ENCODE peak calls at places on chromosomes 13 and 19, in seven cellular contexts. One of them, this sample, is unnamed.

GRCh38 chr13:43132228-43132627 is 108.8 kb downstream of the DNAJC15 start:
- DNase-seq in activated naive CD8-positive, alpha-beta T cell treated with anti-CD3 and anti-CD28 coated beads, Interleukin-2, amount 10 ng/mL, durations not matched to agents 7 days and 5 days: no peak
- DNase-seq in mesenteric fat pad: no peak
- DNase-seq in adrenal gland: peak; percentile 57
- DNase-seq in kidney: no peak
- DNase-seq in cerebellar cortex: no peak
- DNase-seq in upper lobe of left lung: no peak
- DNase-seq in this sample: peak; percentile 65

GRCh38 chr19:3968556-3969434 is 2.1 kb downstream of the DAPK3 start:
- DNase-seq in activated naive CD8-positive, alpha-beta T cell treated with anti-CD3 and anti-CD28 coated beads, Interleukin-2, amount 10 ng/mL, durations not matched to agents 7 days and 5 days: no peak
- DNase-seq in mesenteric fat pad: no peak
- DNase-seq in adrenal gland: peak; percentile 78
- DNase-seq in kidney: peak; percentile 96
- DNase-seq in cerebellar cortex: peak; percentile 83
- DNase-seq in upper lobe of left lung: peak; percentile 93
- DNase-seq in this sample: peak; percentile 97

GRCh38 chr13:49877629-49878218 is 58.4 kb downstream of the SPRYD7 start:
- DNase-seq in activated naive CD8-positive, alpha-beta T cell treated with anti-CD3 and anti-CD28 coated beads, Interleukin-2, amount 10 ng/mL, durations not matched to agents 7 days and 5 days: no peak
- DNase-seq in mesenteric fat pad: no peak
- DNase-seq in adrenal gland: no peak
- DNase-seq in kidney: no peak
- DNase-seq in cerebellar cortex: peak; percentile 6
- DNase-seq in upper lobe of left lung: no peak
- DNase-seq in this sample: no peak

GRCh38 chr13:113837554-113838355 is 26.1 kb downstream of the GAS6 start:
- DNase-seq in activated naive CD8-positive, alpha-beta T cell treated with anti-CD3 and anti-CD28 coated beads, Interleukin-2, amount 10 ng/mL, durations not matched to agents 7 days and 5 days: no peak
- DNase-seq in mesenteric fat pad: peak; percentile 95
- DNase-seq in adrenal gland: peak; percentile 96
- DNase-seq in kidney: peak; percentile 96
- DNase-seq in cerebellar cortex: peak; percentile 70
- DNase-seq in upper lobe of left lung: peak; percentile 82
- DNase-seq in this sample: peak; percentile 48

GRCh38 chr19:17406039-17406886 is 833 bp upstream of the BST2 start:
- DNase-seq in activated naive CD8-positive, alpha-beta T cell treated with anti-CD3 and anti-CD28 coated beads, Interleukin-2, amount 10 ng/mL, durations not matched to agents 7 days and 5 days: peak; percentile 68
- DNase-seq in mesenteric fat pad: no peak
- DNase-seq in adrenal gland: no peak
- DNase-seq in kidney: no peak
- DNase-seq in cerebellar cortex: no peak
- DNase-seq in upper lobe of left lung: no peak
- DNase-seq in this sample: no peak

GRCh38 chr19:43798546-43799409 is 3.5 kb downstream of the LYPD5 start:
- DNase-seq in activated naive CD8-positive, alpha-beta T cell treated with anti-CD3 and anti-CD28 coated beads, Interleukin-2, amount 10 ng/mL, durations not matched to agents 7 days and 5 days: peak; percentile 73
- DNase-seq in mesenteric fat pad: no peak
- DNase-seq in adrenal gland: no peak
- DNase-seq in kidney: peak; percentile 90
- DNase-seq in cerebellar cortex: peak; percentile 50
- DNase-seq in upper lobe of left lung: peak; percentile 53
- DNase-seq in this sample: peak; percentile 84

GRCh38 chr13:109818891-109819290 is 32.5 kb upstream of the IRS2 start:
- DNase-seq in activated naive CD8-positive, alpha-beta T cell treated with anti-CD3 and anti-CD28 coated beads, Interleukin-2, amount 10 ng/mL, durations not matched to agents 7 days and 5 days: no peak
- DNase-seq in mesenteric fat pad: no peak
- DNase-seq in adrenal gland: no peak
- DNase-seq in kidney: no peak
- DNase-seq in cerebellar cortex: no peak
- DNase-seq in upper lobe of left lung: no peak
- DNase-seq in this sample: peak; percentile 13

GRCh38 chr19:13841339-13842293 is 35.3 kb upstream of the NANOS3 start:
- DNase-seq in activated naive CD8-positive, alpha-beta T cell treated with anti-CD3 and anti-CD28 coated beads, Interleukin-2, amount 10 ng/mL, durations not matched to agents 7 days and 5 days: peak; percentile 61
- DNase-seq in mesenteric fat pad: no peak
- DNase-seq in adrenal gland: peak; percentile 57
- DNase-seq in kidney: peak; percentile 93
- DNase-seq in cerebellar cortex: no peak
- DNase-seq in upper lobe of left lung: peak; percentile 80
- DNase-seq in this sample: peak; percentile 65

GRCh38 chr13:57630661-57631606 is 610 bp upstream of the PCDH17 start:
- DNase-seq in activated naive CD8-positive, alpha-beta T cell treated with anti-CD3 and anti-CD28 coated beads, Interleukin-2, amount 10 ng/mL, durations not matched to agents 7 days and 5 days: peak; percentile 22
- DNase-seq in mesenteric fat pad: no peak
- DNase-seq in adrenal gland: no peak
- DNase-seq in kidney: no peak
- DNase-seq in cerebellar cortex: peak; percentile 35
- DNase-seq in upper lobe of left lung: no peak
- DNase-seq in this sample: no peak

GRCh38 chr19:15779756-15780476 is 7.5 kb upstream of the OR10H5 start:
- DNase-seq in activated naive CD8-positive, alpha-beta T cell treated with anti-CD3 and anti-CD28 coated beads, Interleukin-2, amount 10 ng/mL, durations not matched to agents 7 days and 5 days: no peak
- DNase-seq in mesenteric fat pad: peak; percentile 89
- DNase-seq in adrenal gland: peak; percentile 45
- DNase-seq in kidney: peak; percentile 88
- DNase-seq in cerebellar cortex: peak; percentile 96
- DNase-seq in upper lobe of left lung: peak; percentile 23
- DNase-seq in this sample: no peak

GRCh38 chr13:78881054-78881453 is 222.1 kb upstream of the OBI1 start:
- DNase-seq in activated naive CD8-positive, alpha-beta T cell treated with anti-CD3 and anti-CD28 coated beads, Interleukin-2, amount 10 ng/mL, durations not matched to agents 7 days and 5 days: no peak
- DNase-seq in mesenteric fat pad: no peak
- DNase-seq in adrenal gland: no peak
- DNase-seq in kidney: no peak
- DNase-seq in cerebellar cortex: no peak
- DNase-seq in upper lobe of left lung: no peak
- DNase-seq in this sample: no peak

GRCh38 chr13:26468203-26468602 is 89.3 kb upstream of the WASF3 start:
- DNase-seq in activated naive CD8-positive, alpha-beta T cell treated with anti-CD3 and anti-CD28 coated beads, Interleukin-2, amount 10 ng/mL, durations not matched to agents 7 days and 5 days: no peak
- DNase-seq in mesenteric fat pad: no peak
- DNase-seq in adrenal gland: no peak
- DNase-seq in kidney: no peak
- DNase-seq in cerebellar cortex: peak; percentile 64
- DNase-seq in upper lobe of left lung: no peak
- DNase-seq in this sample: no peak

GRCh38 chr19:2491130-2491801 is 15.3 kb downstream of the GADD45B start:
- DNase-seq in activated naive CD8-positive, alpha-beta T cell treated with anti-CD3 and anti-CD28 coated beads, Interleukin-2, amount 10 ng/mL, durations not matched to agents 7 days and 5 days: no peak
- DNase-seq in mesenteric fat pad: no peak
- DNase-seq in adrenal gland: no peak
- DNase-seq in kidney: peak; percentile 96
- DNase-seq in cerebellar cortex: no peak
- DNase-seq in upper lobe of left lung: peak; percentile 94
- DNase-seq in this sample: peak; percentile 78

This sample was measured in trophoblast cell.